ENCODE peak calls at places on chromosomes 7 and 10, in four cellular contexts. N is Panc1, A is Peyer's patch, H is breast epithelium. L is an unnamed sample.

GRCh38 chr7:23268746-23269145 is 22.2 kb downstream of the GPNMB start:
- DNase-seq in N (no peak), A (no peak), H (no peak), L (peak)

GRCh38 chr10:102227050-102227449 is 951 bp downstream of the ELOVL3 start:
- DNase-seq in N (no peak), A (no peak), H (no peak), L (no peak)

GRCh38 chr10:110803239-110803593 is 68.5 kb upstream of the PDCD4 start:
- DNase-seq in N (no peak), A (no peak), H (no peak), L (no peak)

GRCh38 chr7:84204655-84205054 is 10.1 kb upstream of the SEMA3A start:
- DNase-seq in N (no peak), A (no peak), H (no peak), L (no peak)

GRCh38 chr10:35639651-35640311 is 2.3 kb downstream of the FZD8 start:
- DNase-seq in N (no peak), A (no peak), H (no peak), L (no peak)

GRCh38 chr7:139602143-139602722 is 78.7 kb downstream of the CLEC2L start:
- DNase-seq in N (no peak), A (no peak), H (no peak), L (no peak)

GRCh38 chr10:130079614-130080460 is 30.8 kb downstream of the C10orf143 start:
- DNase-seq in N (no peak), A (no peak), H (no peak), L (no peak)

GRCh38 chr10:110387983-110388681 is 83.4 kb upstream of the SMNDC1 start:
- DNase-seq in N (no peak), A (no peak), H (no peak), L (no peak)

GRCh38 chr7:132988117-132988516 is 93.8 kb downstream of the CHCHD3 start:
- DNase-seq in N (no peak), A (no peak), H (no peak), L (no peak)

GRCh38 chr7:23418046-23418445 is 52.2 kb downstream of the IGF2BP3 start:
- DNase-seq in N (no peak), A (no peak), H (no peak), L (no peak)

GRCh38 chr10:3471927-3472704 is 299.5 kb upstream of the PITRM1 start:
- DNase-seq in N (no peak), A (no peak), H (peak), L (peak)

GRCh38 chr7:100372256-100372655 is 1.0 kb upstream of the PILRA start:
- DNase-seq in N (no peak), A (no peak), H (no peak), L (no peak)

GRCh38 chr10:115001506-115002381 is 63.7 kb downstream of the TRUB1 start:
- DNase-seq in N (no peak), A (peak), H (no peak), L (no peak)

GRCh38 chr10:112519129-112519761 is 72.2 kb downstream of the VTI1A start:
- DNase-seq in N (no peak), A (no peak), H (no peak), L (peak)

GRCh38 chr10:78185693-78186055 is 152.0 kb downstream of the RPS24 start:
- DNase-seq in N (no peak), A (no peak), H (no peak), L (no peak)

GRCh38 chr10:112492736-112493135 is 45.7 kb downstream of the VTI1A start:
- DNase-seq in N (no peak), A (no peak), H (no peak), L (no peak)

GRCh38 chr10:11224792-11225448 is 207.2 kb downstream of the CELF2 start:
- DNase-seq in N (no peak), A (no peak), H (no peak), L (no peak)

GRCh38 chr7:140398821-140399220 is 491 bp upstream of the SLC37A3 start:
- DNase-seq in N (no peak), A (no peak), H (no peak), L (no peak)

GRCh38 chr10:36187382-36188042 is 545.4 kb upstream of the FZD8 start:
- DNase-seq in N (no peak), A (no peak), H (no peak), L (no peak)

GRCh38 chr10:117550042-117550441 is 7.5 kb downstream of the EMX2 start:
- DNase-seq in N (no peak), A (no peak), H (no peak), L (no peak)

GRCh38 chr7:19928247-19928646 is 154.8 kb upstream of the TMEM196 start:
- DNase-seq in N (no peak), A (no peak), H (no peak), L (no peak)

GRCh38 chr10:110395350-110396283 is 90.9 kb upstream of the SMNDC1 start:
- DNase-seq in N (peak), A (no peak), H (no peak), L (peak)

GRCh38 chr7:4479367-4480039 is 202.6 kb upstream of the FOXK1 start:
- DNase-seq in N (peak), A (no peak), H (no peak), L (no peak)

GRCh38 chr7:23863209-23863798 is 153.3 kb downstream of the STK31 start:
- DNase-seq in N (peak), A (no peak), H (no peak), L (no peak)

GRCh38 chr10:36303896-36304295 is 661.8 kb upstream of the FZD8 start:
- DNase-seq in N (no peak), A (no peak), H (no peak), L (no peak)

GRCh38 chr10:124156524-124157225 is 63.3 kb upstream of the CHST15 start:
- DNase-seq in N (no peak), A (peak), H (no peak), L (no peak)

GRCh38 chr7:121102619-121103018 is 114.1 kb downstream of the CPED1 start:
- DNase-seq in N (no peak), A (no peak), H (no peak), L (peak)

GRCh38 chr10:22436893-22437619 is 91.8 kb downstream of the SPAG6 start:
- DNase-seq in N (no peak), A (peak), H (peak), L (peak)

GRCh38 chr7:158737064-158737695 is 32.6 kb upstream of the NCAPG2 start:
- DNase-seq in N (no peak), A (no peak), H (no peak), L (no peak)

GRCh38 chr7:44333971-44334733 is 8.8 kb upstream of the CAMK2B start:
- DNase-seq in N (no peak), A (no peak), H (no peak), L (no peak)

GRCh38 chr7:50206521-50207250 is 97.8 kb upstream of the IKZF1 start:
- DNase-seq in N (no peak), A (peak), H (no peak), L (no peak)

DNA sequence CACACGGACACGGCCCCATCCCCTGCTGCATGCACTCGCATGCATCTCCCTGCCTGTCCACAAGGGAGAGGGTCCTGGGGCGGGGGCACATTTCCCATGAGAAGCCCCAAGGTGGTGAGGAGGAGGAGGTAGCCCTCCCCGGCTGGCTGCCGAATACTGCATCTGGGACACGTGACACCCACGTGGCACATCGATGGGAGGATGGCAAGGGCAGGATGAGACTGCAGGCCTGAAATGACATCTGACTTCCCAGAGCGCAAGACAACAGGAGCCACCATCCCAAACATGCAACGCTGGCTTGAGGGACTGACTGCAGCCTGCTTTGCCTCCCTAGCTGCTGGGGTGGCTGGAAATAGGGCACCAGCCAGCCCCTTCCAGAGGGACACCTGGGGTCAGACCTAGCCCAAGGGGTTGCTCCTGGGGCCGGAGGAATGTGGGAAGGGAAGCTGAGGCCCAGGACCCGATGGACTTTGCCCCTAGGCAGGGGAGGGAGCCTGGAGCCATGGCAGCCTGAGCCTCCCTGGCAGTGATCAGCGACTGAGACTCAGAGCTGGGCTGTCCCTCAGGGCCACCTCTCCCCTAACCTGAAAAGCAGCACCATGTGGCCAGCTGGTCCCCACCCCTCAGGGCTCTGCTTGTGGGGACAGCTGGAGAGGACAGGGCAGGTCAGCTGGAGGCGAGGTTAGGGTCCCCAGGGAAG is 16.1 kb downstream of the BUD23 start:
- DNase-seq in N (no peak), A (no peak), H (no peak), L (no peak)
- H3K27ac ChIP-seq in N (peak), A (no peak), H (no peak), L (no peak)

GRCh38 chr10:76316234-76316633 is 884.8 kb downstream of the LRMDA start:
- DNase-seq in N (no peak), A (no peak), H (no peak), L (no peak)

GRCh38 chr10:76319666-76320065 is 888.2 kb downstream of the LRMDA start:
- DNase-seq in N (no peak), A (no peak), H (no peak), L (no peak)

GRCh38 chr10:76315240-76315639 is 883.8 kb downstream of the LRMDA start:
- DNase-seq in N (no peak), A (no peak), H (no peak), L (no peak)

GRCh38 chr10:76317078-76317477 is 885.7 kb downstream of the LRMDA start:
- DNase-seq in N (no peak), A (no peak), H (no peak), L (no peak)

DNA sequence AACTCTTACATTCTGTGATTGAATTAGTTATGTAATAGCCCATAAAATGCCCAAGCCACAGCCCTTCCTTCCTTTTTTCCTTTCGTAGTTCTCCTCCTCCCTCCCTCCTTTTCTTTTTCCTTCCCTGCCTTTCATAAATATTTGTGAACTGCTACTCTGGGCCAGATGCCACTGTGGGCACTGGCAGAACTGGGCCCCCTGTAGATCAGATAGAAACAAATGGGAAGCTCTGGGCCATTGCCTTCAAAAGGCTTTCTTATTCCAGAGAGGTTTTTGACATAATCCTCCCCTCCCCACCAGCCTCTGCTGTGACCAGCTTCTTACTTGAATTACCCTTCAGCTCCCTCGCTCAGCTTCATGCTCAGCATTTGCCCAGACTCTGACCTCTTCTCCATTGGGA is 886.7 kb downstream of the LRMDA start:
- DNase-seq in N (no peak), A (no peak), H (no peak), L (no peak)
- H3K27ac ChIP-seq in N (no peak), A (no peak), H (no peak), L (no peak)

DNA sequence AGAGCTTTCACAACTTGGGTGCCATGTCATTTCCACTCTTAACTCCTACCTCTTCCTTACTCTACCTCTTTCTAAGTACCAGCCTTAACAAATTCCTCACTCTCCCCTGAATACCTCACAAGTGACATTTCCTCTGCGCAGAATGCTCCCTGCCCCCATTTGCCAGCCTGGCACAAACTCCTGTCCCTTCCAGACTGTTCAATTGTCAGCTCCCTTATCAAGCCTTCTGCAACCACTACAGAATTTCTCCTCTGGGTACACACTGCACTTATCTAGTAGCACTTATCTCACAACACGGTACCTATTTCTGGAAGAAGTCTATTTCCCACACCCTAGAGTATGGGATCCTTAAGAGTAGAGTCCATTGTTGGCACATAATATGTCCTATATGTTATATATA is 39.1 kb upstream of the ANAPC16 start:
- DNase-seq in N (no peak), A (no peak), H (no peak), L (no peak)
- H3K27ac ChIP-seq in N (peak), A (no peak), H (no peak), L (no peak)

GRCh38 chr7:148738737-148739535 is 40.2 kb downstream of the CUL1 start:
- DNase-seq in N (no peak), A (no peak), H (no peak), L (no peak)
- H3K27ac ChIP-seq in N (no peak), A (no peak), H (no peak), L (no peak)